ENCODE peak calls at places on chromosomes 16 and 17, in eight cellular contexts. U is osteocyte; W is GM18507; N is MV-4-11; F is stimulated activated CD4-positive, alpha-beta T cell treated with anti-CD3 and anti-CD28 coated beads, Interleukin-1b, Interleukin-23, amount 100 ng/mL, for 1 hour; H is left ventricle myocardium inferior; I is left colon; P is GM10248. Y is an unnamed sample.

GRCh38 chr17:77478899-77479298 is 338.1 kb downstream of the SEC14L1 start:
- DNase-seq in U (no peak), W (no peak), N (peak; percentile 0), F (no peak), H (no peak), I (no peak), P (no peak), Y (no peak)

GRCh38 chr16:68328860-68329370 is 18.1 kb downstream of the PRMT7 start:
- DNase-seq in U (no peak), W (no peak), N (no peak), F (no peak), H (no peak), I (no peak), P (no peak), Y (no peak)

GRCh38 chr17:44219636-44220210 is at the start of gene UBTF:
- DNase-seq in U (peak; percentile 91), W (no peak), N (peak; percentile 26), F (peak; percentile 38), H (peak; percentile 80), I (peak; percentile 70), P (peak; percentile 58), Y (no peak)

GRCh38 chr16:1964046-1964505 is 550 bp downstream of the RPS2 start:
- DNase-seq in U (no peak), W (no peak), N (no peak), F (no peak), H (no peak), I (peak; percentile 67), P (no peak), Y (no peak)

GRCh38 chr16:65178151-65178550 is 56.3 kb upstream of the CDH11 start:
- DNase-seq in U (no peak), W (no peak), N (no peak), F (no peak), H (no peak), I (no peak), P (no peak), Y (no peak)

GRCh38 chr17:64634217-64634616 is 27.9 kb downstream of the SMURF2 start:
- DNase-seq in U (no peak), W (no peak), N (no peak), F (no peak), H (no peak), I (no peak), P (no peak), Y (no peak)

GRCh38 chr17:59493867-59494266 is 71.5 kb upstream of the DHX40 start:
- DNase-seq in U (no peak), W (no peak), N (no peak), F (no peak), H (no peak), I (no peak), P (no peak), Y (no peak)

GRCh38 chr16:67034478-67034877 is 5.5 kb downstream of the CBFB start:
- DNase-seq in U (no peak), W (no peak), N (no peak), F (no peak), H (no peak), I (no peak), P (no peak), Y (no peak)

GRCh38 chr16:35797811-35798210 is 2338.4 kb downstream of the TP53TG3F start:
- DNase-seq in U (no peak), W (no peak), N (no peak), F (no peak), H (no peak), I (no peak), P (no peak), Y (no peak)

Y was measured in GM12891.